ENCODE peak calls at places on chromosome 6, in six cellular contexts. N is GM23248, S is MM.1S, R is GM23338, J is hepatocyte, L is HCT116. Q is an unnamed sample.

GRCh38 chr6:24743265-24743943 is 24.4 kb upstream of the C6orf62 start:
- DNase-seq in S (no peak), J (peak), R (no peak), L (peak), N (peak), Q (peak)

GRCh38 chr6:165577556-165577955 is 85.5 kb downstream of the PDE10A start:
- DNase-seq in J (no peak), N (no peak), R (no peak), L (no peak), S (no peak), Q (no peak)

GRCh38 chr6:12595161-12595792 is 121.3 kb upstream of the PHACTR1 start:
- DNase-seq in J (no peak), R (no peak), N (peak), S (peak), L (no peak), Q (no peak)

GRCh38 chr6:113585246-113585645 is 271.9 kb upstream of the MARCKS start:
- DNase-seq in S (no peak), L (no peak), J (no peak), N (no peak), R (no peak), Q (no peak)

GRCh38 chr6:17600527-17601388 is 656 bp downstream of the FAM8A1 start:
- DNase-seq in S (peak), L (no peak), N (peak), J (peak), R (peak), Q (peak)

GRCh38 chr6:85923013-85923430 is 280.3 kb upstream of the SYNCRIP start:
- DNase-seq in J (peak), L (peak), N (peak), R (peak), S (peak), Q (peak)

GRCh38 chr6:168196385-168196860 is 117.4 kb upstream of the FRMD1 start:
- DNase-seq in R (no peak), J (no peak), L (no peak), S (no peak), N (no peak), Q (peak)

GRCh38 chr6:66930559-66931290 is 1223.7 kb upstream of the EYS start:
- DNase-seq in S (no peak), R (no peak), J (no peak), N (peak), L (no peak), Q (peak)

GRCh38 chr6:156175971-156176421 is 601.2 kb upstream of the ARID1B start:
- DNase-seq in R (peak), S (no peak), L (peak), J (peak), N (no peak), Q (peak)

GRCh38 chr6:76772951-76773350 is 690.3 kb downstream of the HTR1B start:
- DNase-seq in N (no peak), J (no peak), S (no peak), L (no peak), R (no peak), Q (no peak)

GRCh38 chr6:43125119-43125518 is 46.0 kb upstream of the SRF start:
- DNase-seq in N (peak), J (peak), L (no peak), S (no peak), R (no peak), Q (no peak)

GRCh38 chr6:27161115-27161514 is 86.4 kb upstream of the PRSS16 start:
- DNase-seq in R (peak), L (no peak), S (no peak), J (no peak), N (no peak), Q (no peak)

GRCh38 chr6:2900821-2901644 is 2.1 kb downstream of the SERPINB9 start:
- DNase-seq in N (peak), L (no peak), R (no peak), S (no peak), J (no peak), Q (no peak)

GRCh38 chr6:113858605-113859348 is 1.6 kb downstream of the MARCKS start:
- DNase-seq in J (peak), S (peak), N (peak), L (peak), R (peak), Q (peak)

GRCh38 chr6:89084954-89085353 is 4.4 kb downstream of the PNRC1 start:
- DNase-seq in N (no peak), J (no peak), S (no peak), L (no peak), R (peak), Q (peak)

GRCh38 chr6:165662671-165663282 is at the start of gene PDE10A:
- DNase-seq in R (peak), N (peak), L (no peak), S (no peak), J (peak), Q (no peak)

GRCh38 chr6:154167163-154167562 is 128.1 kb downstream of the OPRM1 start:
- DNase-seq in R (no peak), J (no peak), L (no peak), N (no peak), S (no peak), Q (no peak)

GRCh38 chr6:135664527-135664926 is 167.0 kb upstream of the AHI1 start:
- DNase-seq in J (no peak), S (no peak), R (no peak), L (no peak), N (no peak), Q (no peak)

GRCh38 chr6:166620478-166621113 is 6.5 kb downstream of the RPS6KA2 start:
- DNase-seq in N (peak), J (no peak), S (no peak), R (no peak), L (no peak), Q (no peak)

GRCh38 chr6:68689910-68690309 is 54.8 kb downstream of the ADGRB3 start:
- DNase-seq in R (no peak), L (no peak), S (peak), N (no peak), J (no peak), Q (no peak)

GRCh38 chr6:31660998-31661866 is 654 bp upstream of the C6orf47 start:
- DNase-seq in R (no peak), L (no peak), J (no peak), N (peak), S (no peak), Q (no peak)

GRCh38 chr6:86937219-86938079 is at the start of gene HTR1E:
- DNase-seq in R (peak), L (peak), S (peak), N (peak), J (peak), Q (peak)

GRCh38 chr6:128710305-128710704 is 172.6 kb upstream of the LAMA2 start:
- DNase-seq in J (no peak), R (no peak), S (no peak), N (peak), L (no peak), Q (peak)

GRCh38 chr6:55276745-55277627 is 50.3 kb upstream of the GFRAL start:
- DNase-seq in L (peak), R (peak), S (peak), J (peak), N (peak), Q (peak)

GRCh38 chr6:53361549-53362031 is 12.8 kb upstream of the ELOVL5 start:
- DNase-seq in R (no peak), N (peak), J (no peak), L (no peak), S (no peak), Q (peak)

GRCh38 chr6:134223761-134224445 is 94.0 kb downstream of the SGK1 start:
- DNase-seq in R (no peak), S (no peak), N (peak), L (no peak), J (no peak), Q (no peak)

GRCh38 chr6:150981095-150981494 is 115.6 kb downstream of the MTHFD1L start:
- DNase-seq in S (no peak), L (no peak), R (no peak), N (no peak), J (no peak), Q (no peak)

GRCh38 chr6:15512126-15512525 is 150.7 kb downstream of the DTNBP1 start:
- DNase-seq in R (no peak), S (no peak), J (no peak), L (no peak), N (peak), Q (peak)

GRCh38 chr6:1255646-1256365 is 56.1 kb upstream of the FOXQ1 start:
- DNase-seq in L (no peak), J (no peak), S (no peak), R (no peak), N (peak), Q (no peak)

GRCh38 chr6:15401120-15401519 is 155.3 kb downstream of the JARID2 start:
- DNase-seq in N (no peak), J (no peak), S (no peak), R (no peak), L (no peak), Q (no peak)

GRCh38 chr6:107870379-107870778 is 46.3 kb upstream of the SCML4 start:
- DNase-seq in N (peak), S (no peak), R (no peak), J (no peak), L (no peak), Q (peak)

GRCh38 chr6:3286641-3287171 is 28.0 kb downstream of the PSMG4 start:
- DNase-seq in S (no peak), N (no peak), R (no peak), L (no peak), J (no peak), Q (no peak)

GRCh38 chr6:10510592-10511367 is 10.4 kb upstream of the GCNT2 start:
- DNase-seq in S (peak), J (peak), L (peak), N (peak), R (peak), Q (peak)

GRCh38 chr6:112253842-112254816 is at the start of gene LAMA4:
- DNase-seq in J (peak), S (no peak), L (no peak), N (peak), R (peak), Q (peak)

GRCh38 chr6:75347797-75348610 is 63.4 kb upstream of the TMEM30A start:
- DNase-seq in L (no peak), R (no peak), N (no peak), J (peak), S (no peak), Q (no peak)

GRCh38 chr6:75350156-75350555 is 65.6 kb upstream of the TMEM30A start:
- DNase-seq in N (no peak), L (no peak), S (no peak), R (no peak), J (no peak), Q (no peak)

GRCh38 chr6:75350808-75351207 is 66.2 kb upstream of the TMEM30A start:
- DNase-seq in R (no peak), J (no peak), N (no peak), L (no peak), S (no peak), Q (no peak)

GRCh38 chr6:75348882-75349261 is 64.3 kb upstream of the TMEM30A start:
- DNase-seq in L (no peak), J (no peak), S (no peak), N (no peak), R (no peak), Q (no peak)

GRCh38 chr6:75349262-75349984 is 64.8 kb upstream of the TMEM30A start:
- DNase-seq in R (peak), J (peak), N (peak), S (no peak), L (no peak), Q (no peak)
- TF ChIP-seq EZH2phosphoT487 in R (no peak), J (no peak), N (no peak), S (no peak), L (no peak), Q (no peak)

GRCh38 chr6:139291813-139292619 is at the start of gene TXLNB:
- DNase-seq in L (peak), S (peak), N (peak), R (peak), J (peak), Q (no peak)
- H3K4me2 ChIP-seq in L (peak), S (peak), N (peak), R (peak), J (peak), Q (no peak)

GRCh38 chr6:73041051-73041450 is 184.2 kb downstream of the KHDC1L start:
- DNase-seq in N (peak), L (no peak), J (no peak), R (no peak), S (no peak), Q (no peak)
- TF ChIP-seq EZH2phosphoT487 in N (no peak), L (no peak), J (no peak), R (no peak), S (no peak), Q (no peak)

GRCh38 chr6:105645166-105645565 is 242.3 kb upstream of the PREP start:
- DNase-seq in R (no peak), J (peak), L (no peak), S (no peak), N (no peak), Q (no peak)

GRCh38 chr6:105648276-105648675 is 245.4 kb upstream of the PREP start:
- DNase-seq in S (no peak), L (no peak), R (peak), J (no peak), N (no peak), Q (no peak)

GRCh38 chr6:105644073-105644489 is 241.2 kb upstream of the PREP start:
- DNase-seq in J (no peak), S (no peak), L (no peak), N (no peak), R (peak), Q (no peak)

GRCh38 chr6:105646391-105646867 is 243.5 kb upstream of the PREP start:
- DNase-seq in L (no peak), J (no peak), N (peak), R (no peak), S (peak), Q (peak)

GRCh38 chr6:105645958-105646357 is 243.1 kb upstream of the PREP start:
- DNase-seq in N (no peak), J (no peak), R (no peak), L (no peak), S (no peak), Q (no peak)
- H3K4me2 ChIP-seq in N (no peak), J (no peak), R (no peak), L (no peak), S (no peak), Q (no peak)

GRCh38 chr6:136685540-136686108 is 106.7 kb downstream of the MAP3K5 start:
- DNase-seq in R (no peak), N (no peak), L (peak), J (no peak), S (no peak), Q (peak)
- TF ChIP-seq EZH2phosphoT487 in R (no peak), N (no peak), L (no peak), J (no peak), S (no peak), Q (no peak)

DNA sequence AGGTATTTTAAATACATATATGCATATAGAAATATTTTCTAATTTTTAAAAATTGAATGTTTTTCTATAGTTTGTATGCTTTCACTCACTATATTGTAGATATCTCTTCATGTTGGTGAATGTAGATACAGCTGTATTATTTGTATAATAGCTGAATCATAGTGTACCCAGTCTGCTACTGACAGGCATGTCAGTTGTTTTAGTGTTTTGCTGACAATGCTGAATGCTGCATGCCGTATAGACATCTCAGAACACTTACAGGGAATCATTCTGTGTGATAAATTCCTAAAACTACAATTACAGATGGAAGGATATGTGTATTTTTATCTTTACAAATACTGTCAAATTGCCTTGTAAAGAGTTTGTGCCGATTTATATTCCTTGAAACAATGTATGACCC is 175.4 kb downstream of the SIM1 start:
- DNase-seq in L (no peak), N (no peak), R (no peak), S (no peak), J (no peak), Q (peak)
- H3K4me2 ChIP-seq in L (no peak), N (no peak), R (no peak), S (no peak), J (no peak), Q (no peak)

GRCh38 chr6:148239215-148239614 is 103.4 kb upstream of the SASH1 start:
- DNase-seq in S (no peak), L (no peak), R (no peak), J (no peak), N (no peak), Q (no peak)
- TF ChIP-seq EZH2phosphoT487 in S (no peak), L (no peak), R (no peak), J (no peak), N (no peak), Q (no peak)

DNA sequence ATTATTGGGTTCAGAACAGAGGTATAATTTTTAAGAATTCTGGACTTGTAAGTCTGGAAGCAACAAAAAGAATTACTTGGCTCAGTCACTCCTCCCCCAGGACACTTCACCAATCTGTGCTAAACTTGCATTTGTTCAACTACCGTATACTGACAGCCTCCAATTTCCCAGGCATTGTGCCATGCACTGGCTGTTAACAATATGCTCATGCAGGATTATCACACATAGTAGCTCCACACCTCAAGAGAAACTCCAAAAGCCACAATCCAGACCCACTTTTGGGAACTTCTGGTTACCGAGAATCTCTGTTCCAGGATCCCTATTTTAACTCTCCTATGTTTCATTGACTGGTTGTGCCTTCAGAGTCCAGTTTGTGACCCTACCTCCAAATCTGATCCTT is 7.7 kb downstream of the ADGRF1 start:
- DNase-seq in J (no peak), S (no peak), R (no peak), N (no peak), L (no peak), Q (peak)
- H3K4me2 ChIP-seq in J (peak), S (no peak), R (no peak), N (no peak), L (peak), Q (peak)

GRCh38 chr6:169654590-169655391 is 47.0 kb downstream of the WDR27 start:
- DNase-seq in R (peak), S (no peak), L (no peak), J (no peak), N (no peak), Q (peak)

GRCh38 chr6:169650959-169651292 is 50.9 kb downstream of the WDR27 start:
- DNase-seq in N (no peak), J (no peak), L (no peak), R (no peak), S (no peak), Q (no peak)

GRCh38 chr6:169651498-169651897 is 50.3 kb downstream of the WDR27 start:
- DNase-seq in J (no peak), R (no peak), S (no peak), N (no peak), L (no peak), Q (no peak)

GRCh38 chr6:169652896-169653295 is 48.9 kb downstream of the WDR27 start:
- DNase-seq in S (no peak), N (no peak), R (no peak), L (no peak), J (no peak), Q (no peak)

GRCh38 chr6:169653691-169654090 is 48.1 kb downstream of the WDR27 start:
- DNase-seq in J (no peak), L (no peak), S (no peak), N (no peak), R (no peak), Q (no peak)
- TF ChIP-seq EZH2phosphoT487 in J (no peak), L (no peak), S (no peak), N (no peak), R (no peak), Q (no peak)

GRCh38 chr6:137120748-137121147 is 52.7 kb downstream of the IL22RA2 start:
- DNase-seq in L (no peak), N (no peak), S (no peak), J (no peak), R (no peak), Q (no peak)
- H3K4me2 ChIP-seq in L (no peak), N (no peak), S (peak), J (no peak), R (no peak), Q (no peak)